ENCODE peak calls at places on chromosomes 3 and 15, in five cellular contexts. Z is breast epithelium, E is cardiac muscle cell, U is A549, X is neuronal stem cell. B is an unnamed sample.

GRCh38 chr3:78562318-78562717 is 1205.5 kb downstream of the ROBO1 start:
- DNase-seq in X (no peak), U (no peak), Z (no peak), E (no peak), B (no peak)

GRCh38 chr3:194738254-194739093 is 52.8 kb downstream of the FAM43A start:
- DNase-seq in X (no peak), U (no peak), Z (peak; percentile 77), E (peak; percentile 67), B (no peak)

GRCh38 chr3:15479602-15480248 is 41.8 kb downstream of the COLQ start:
- DNase-seq in U (no peak), E (peak; percentile 47), Z (no peak), X (no peak), B (no peak)

GRCh38 chr3:146476094-146476740 is 6.9 kb upstream of the PLSCR2 start:
- DNase-seq in X (no peak), E (no peak), Z (no peak), U (no peak), B (no peak)

GRCh38 chr3:8560608-8561007 is 59.0 kb downstream of the LMCD1 start:
- DNase-seq in Z (no peak), U (no peak), X (no peak), E (peak; percentile 98), B (no peak)

GRCh38 chr15:80789836-80790235 is 10.7 kb downstream of the CEMIP start:
- DNase-seq in X (no peak), U (no peak), E (no peak), Z (no peak), B (no peak)

GRCh38 chr3:14540209-14540575 is at the start of gene GRIP2:
- DNase-seq in U (no peak), E (no peak), Z (no peak), X (no peak), B (no peak)

GRCh38 chr3:177182352-177182751 is 14.9 kb downstream of the TBL1XR1 start:
- DNase-seq in Z (no peak), U (no peak), E (no peak), X (no peak), B (no peak)

GRCh38 chr15:68578960-68579935 is at the start of gene CORO2B:
- DNase-seq in Z (no peak), X (no peak), E (peak; percentile 59), U (peak; percentile 50), B (no peak)

GRCh38 chr3:45009868-45010267 is 16.2 kb upstream of the CLEC3B start:
- DNase-seq in X (no peak), U (no peak), Z (no peak), E (no peak), B (no peak)
- H3K27ac ChIP-seq in X (no peak overlapping the region), U (no peak overlapping the region), Z (no peak overlapping the region), E (no peak overlapping the region), B (no peak overlapping the region)

DNA sequence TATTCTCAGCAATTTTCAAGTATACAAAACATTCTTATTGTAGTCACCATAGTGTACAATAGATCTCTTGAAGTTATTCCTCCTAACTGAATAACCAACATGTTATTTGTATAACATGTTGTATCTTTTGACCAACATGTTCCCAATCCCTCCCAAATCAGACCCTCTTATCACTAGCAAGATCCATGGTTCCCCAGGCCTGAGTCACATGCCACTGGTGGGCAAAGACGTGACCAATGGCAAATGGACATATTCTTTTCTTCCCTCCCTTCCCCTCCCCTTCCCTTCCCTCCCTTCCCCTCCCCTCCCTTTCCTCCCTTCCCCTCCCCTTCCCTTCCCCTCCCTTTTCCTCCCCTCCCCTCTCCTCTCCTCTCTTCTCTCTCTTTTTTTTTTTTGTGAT is 45.4 kb downstream of the AMOTL2 start:
- DNase-seq in E (no peak), Z (no peak), U (no peak), X (no peak), B (no peak)
- H3K4me1 ChIP-seq in E (peaks cover 24% of the 10 kb centered on the region), Z (peaks cover 5% of the 10 kb centered on the region), U (peaks cover 94% of the 10 kb centered on the region), X (peaks cover 22% of the 10 kb centered on the region), B (no peaks in the 10 kb centered on the region)

GRCh38 chr3:38651153-38651789 is 1.8 kb upstream of the SCN5A start:
- DNase-seq in E (peak; percentile 68), Z (no peak), X (peak; percentile 75), U (peak; percentile 61), B (peak; percentile 69)
- H3K4me3 ChIP-seq in E (no peak overlapping the region), Z (no peak overlapping the region), X (no peak overlapping the region), U (no peak overlapping the region), B (no peak overlapping the region)

DNA sequence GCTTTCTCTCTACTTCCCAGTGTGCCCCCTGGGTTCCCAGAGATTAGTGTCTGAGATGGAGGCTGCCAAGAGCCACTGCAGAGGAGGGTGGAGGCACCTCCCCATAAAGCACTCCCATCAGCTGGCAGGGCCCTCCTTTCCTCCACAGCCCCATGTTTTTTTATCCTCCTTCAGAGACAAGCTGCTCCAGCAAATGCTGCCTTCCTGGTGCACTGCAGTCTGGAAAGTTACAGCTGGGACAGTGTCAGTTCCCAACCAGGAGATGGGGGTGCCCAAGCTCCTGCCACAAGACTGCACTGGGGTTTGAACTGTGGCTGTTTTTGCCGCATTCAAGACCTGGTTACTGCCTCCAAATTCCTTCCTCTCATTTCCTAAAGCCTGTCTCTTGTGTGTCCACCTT is 206.1 kb downstream of the CADPS start:
- DNase-seq in X (no peak), Z (no peak), E (no peak), U (no peak), B (no peak)
- H3K27ac ChIP-seq in X (no peak overlapping the region), Z (no peak overlapping the region), E (no peak overlapping the region), U (no peak overlapping the region), B (no peak overlapping the region)

GRCh38 chr3:50168388-50168787 is 13.3 kb downstream of the SEMA3F start:
- DNase-seq in U (no peak), X (peak; percentile 70), E (no peak), Z (no peak), B (no peak)
- H3K4me1 ChIP-seq in U (peaks cover 92% of the 10 kb centered on the region), X (peaks cover 43% of the 10 kb centered on the region), E (peaks cover 18% of the 10 kb centered on the region), Z (peaks cover 25% of the 10 kb centered on the region), B (peaks cover 13% of the 10 kb centered on the region)

DNA sequence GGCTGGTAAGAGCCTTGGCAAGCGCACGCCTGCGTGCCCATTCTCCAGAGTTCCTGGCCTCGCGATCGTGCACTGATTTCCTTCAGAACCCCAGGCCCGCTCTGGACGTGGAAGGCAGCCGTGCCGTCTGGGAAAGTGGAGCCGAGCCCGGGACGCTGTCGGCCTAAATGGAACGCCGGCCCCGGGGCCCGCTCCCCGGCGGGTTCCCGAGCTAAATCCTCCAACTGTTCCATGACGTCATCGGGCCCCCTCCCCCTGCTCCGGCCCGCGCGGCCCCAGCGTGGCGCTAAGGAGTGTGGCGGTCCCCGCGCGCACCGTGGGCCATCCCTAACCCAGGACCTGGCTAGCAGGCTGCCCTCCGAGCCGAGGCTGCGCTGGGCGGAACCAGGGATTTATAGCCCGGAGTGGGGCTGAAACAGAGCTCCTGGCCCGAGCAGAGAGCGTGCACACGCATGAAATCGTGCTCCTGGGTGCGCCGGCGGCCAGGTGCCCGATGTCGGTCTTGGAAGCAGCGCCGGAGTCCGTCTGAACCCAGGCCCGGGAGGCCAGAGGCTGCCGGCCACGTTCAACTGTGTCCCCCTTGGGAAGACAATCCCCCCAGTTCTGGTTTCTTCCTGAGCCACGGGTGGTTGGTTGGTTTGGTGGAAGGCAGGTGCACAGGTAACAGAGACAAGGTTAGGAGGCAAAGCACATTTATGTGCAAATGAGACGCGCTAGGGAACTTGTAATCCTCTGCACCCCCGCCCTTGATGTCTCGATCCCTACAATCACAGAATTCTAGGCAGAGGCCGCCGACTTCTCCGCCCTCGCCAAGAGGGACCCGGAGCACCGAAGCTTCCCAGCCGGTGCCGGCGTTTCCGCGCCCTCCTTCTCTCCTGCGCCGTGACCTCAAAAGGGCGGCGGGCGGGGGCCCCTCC is 84.9 kb upstream of the ETV5 start:
- DNase-seq in Z (no peak), U (no peak), E (peak; percentile 13), X (peak; percentile 56), B (no peak)
- H3K4me3 ChIP-seq in Z (peak overlapping the region; percentile 51), U (no peak overlapping the region), E (peak overlapping the region; percentile 16), X (peak overlapping the region; percentile 21), B (no peak overlapping the region)